ENCODE peak calls at places on chromosomes 16 and 17, in six cellular contexts. U is Daoy; V is AG10803; H is breast epithelium; Z is LoVo; G is CD8-positive, alpha-beta T cell. J is an unnamed sample.

GRCh38 chr17:18319604-18320256 is 4.6 kb downstream of the SMCR8 start:
- DNase-seq in U (peak), V (peak), H (no peak), Z (no peak), G (no peak), J (no peak)

GRCh38 chr17:1325766-1326165 is 46.3 kb downstream of the TRARG1 start:
- DNase-seq in U (no peak), V (no peak), H (no peak), Z (no peak), G (no peak), J (no peak)

GRCh38 chr17:7478276-7479138 is 924 bp downstream of the ZBTB4 start:
- DNase-seq in U (no peak), V (peak), H (no peak), Z (no peak), G (peak), J (no peak)

GRCh38 chr17:17659340-17659739 is 21.9 kb upstream of the RAI1 start:
- DNase-seq in U (no peak), V (no peak), H (no peak), Z (no peak), G (no peak), J (no peak)

GRCh38 chr17:43855061-43855460 is 8.1 kb downstream of the CD300LG start:
- DNase-seq in U (no peak), V (no peak), H (no peak), Z (no peak), G (no peak), J (no peak)

GRCh38 chr16:17125671-17126070 is 345.1 kb downstream of the XYLT1 start:
- DNase-seq in U (peak), V (peak), H (no peak), Z (no peak), G (no peak), J (no peak)

GRCh38 chr17:81802856-81803643 is 900 bp upstream of the GCGR start:
- DNase-seq in U (no peak), V (no peak), H (no peak), Z (no peak), G (no peak), J (no peak)

GRCh38 chr17:48103379-48103715 is 2.1 kb upstream of the CBX1 start:
- DNase-seq in U (no peak), V (no peak), H (no peak), Z (no peak), G (no peak), J (no peak)

GRCh38 chr16:61530697-61531096 is 505.5 kb downstream of the CDH8 start:
- DNase-seq in U (no peak), V (no peak), H (no peak), Z (no peak), G (no peak), J (no peak)

GRCh38 chr16:83840060-83840617 is 32.4 kb downstream of the HSBP1 start:
- DNase-seq in U (no peak), V (no peak), H (no peak), Z (no peak), G (no peak), J (no peak)

GRCh38 chr16:8832383-8833100 is 34.9 kb downstream of the PMM2 start:
- DNase-seq in U (no peak), V (no peak), H (no peak), Z (no peak), G (no peak), J (no peak)

GRCh38 chr16:59886021-59886420 is 1151.9 kb upstream of the GOT2 start:
- DNase-seq in U (no peak), V (peak), H (no peak), Z (peak), G (no peak), J (peak)

GRCh38 chr16:90081606-90081970 is 4.5 kb upstream of the PRDM7 start:
- DNase-seq in U (no peak), V (no peak), H (no peak), Z (no peak), G (no peak), J (no peak)

GRCh38 chr17:7740481-7741001 is 23.0 kb downstream of the DNAH2 start:
- DNase-seq in U (no peak), V (no peak), H (no peak), Z (peak), G (no peak), J (no peak)

GRCh38 chr16:85396879-85397871 is 215.9 kb upstream of the GSE1 start:
- DNase-seq in U (peak), V (no peak), H (no peak), Z (no peak), G (no peak), J (no peak)

GRCh38 chr16:85178006-85178591 is 65.8 kb upstream of the CIBAR2 start:
- DNase-seq in U (no peak), V (no peak), H (no peak), Z (no peak), G (no peak), J (no peak)

GRCh38 chr17:29933379-29933778 is 3.4 kb upstream of the SSH2 start:
- DNase-seq in U (peak), V (peak), H (no peak), Z (peak), G (no peak), J (no peak)

GRCh38 chr17:45231481-45232116 is 9.9 kb downstream of the FMNL1 start:
- DNase-seq in U (no peak), V (no peak), H (no peak), Z (no peak), G (no peak), J (no peak)

GRCh38 chr16:15672514-15673167 is 22.6 kb downstream of the NDE1 start:
- DNase-seq in U (peak), V (peak), H (peak), Z (no peak), G (peak), J (peak)

GRCh38 chr16:15676506-15676905 is 26.5 kb downstream of the NDE1 start:
- DNase-seq in U (no peak), V (no peak), H (no peak), Z (no peak), G (no peak), J (no peak)